ENCODE peak calls at places on chromosomes 7 and 10, in eight cellular contexts. L is CD4-positive, alpha-beta memory T cell; Q is CD8-positive, alpha-beta memory T cell; W is heart right ventricle; Y is PC-3; B is K562; V is neural progenitor cell; N is brain microvascular endothelial cell. K is an unnamed sample.
A peak's percentile ranks its signal among the peaks of the same experiment; 100 is the strongest.

GRCh38 chr10:72322280-72323058 is 32.2 kb downstream of the DNAJB12 start:
- DNase-seq in Q (peak; percentile 21), Y (no peak), B (no peak), V (no peak), N (peak; percentile 51), L (no peak), W (no peak), K (no peak)

GRCh38 chr10:88386878-88387773 is 196.0 kb downstream of the RNLS start:
- DNase-seq in W (no peak), V (peak; percentile 51), N (peak; percentile 96), Y (no peak), L (peak; percentile 13), B (no peak), Q (no peak), K (peak; percentile 93)

GRCh38 chr7:39054731-39055130 is 77.0 kb downstream of the POU6F2 start:
- DNase-seq in L (no peak), Y (no peak), B (no peak), Q (no peak), N (no peak), W (no peak), V (no peak), K (no peak)

GRCh38 chr10:61271127-61271780 is 181.9 kb downstream of the TMEM26 start:
- DNase-seq in V (no peak), L (no peak), Q (no peak), Y (peak; percentile 100), B (no peak), N (peak; percentile 60), W (no peak), K (peak; percentile 80)

GRCh38 chr10:98349508-98349922 is 65.5 kb downstream of the PYROXD2 start:
- DNase-seq in L (no peak), Q (no peak), N (peak; percentile 97), Y (peak; percentile 33), B (no peak), W (peak; percentile 44), V (no peak), K (peak; percentile 98)

GRCh38 chr7:114711244-114711643 is 210.7 kb upstream of the MDFIC start:
- DNase-seq in Q (no peak), B (no peak), V (no peak), N (peak; percentile 20), W (no peak), L (no peak), Y (peak; percentile 45), K (peak; percentile 10)

GRCh38 chr7:128791121-128791967 is 424 bp upstream of the CCDC136 start:
- DNase-seq in L (peak; percentile 81), Q (peak; percentile 77), N (no peak), B (peak; percentile 94), Y (peak; percentile 57), W (peak; percentile 81), V (peak; percentile 92), K (no peak)

GRCh38 chr7:34727464-34727995 is 69.5 kb downstream of the NPSR1 start:
- DNase-seq in Y (peak; percentile 48), Q (no peak), L (no peak), B (no peak), V (no peak), N (no peak), W (no peak), K (no peak)

GRCh38 chr7:156155988-156156733 is 343.9 kb upstream of the SHH start:
- DNase-seq in W (no peak), V (peak; percentile 40), L (no peak), Y (no peak), B (no peak), Q (no peak), N (no peak), K (no peak)

GRCh38 chr7:141906285-141906684 is 9.9 kb upstream of the OR9A4 start:
- DNase-seq in W (no peak), N (no peak), Y (no peak), Q (no peak), B (no peak), L (no peak), V (no peak), K (no peak)

GRCh38 chr7:38929460-38930171 is 20.6 kb upstream of the VPS41 start:
- DNase-seq in W (no peak), N (no peak), B (peak; percentile 41), Y (no peak), Q (no peak), L (no peak), V (no peak), K (peak; percentile 54)

GRCh38 chr7:132575336-132575986 is 809 bp downstream of the PLXNA4 start:
- DNase-seq in Y (peak; percentile 53), B (peak; percentile 7), Q (no peak), N (peak; percentile 23), W (peak; percentile 64), V (peak; percentile 82), L (peak; percentile 17), K (peak; percentile 67)

GRCh38 chr10:100939763-100940344 is 27.1 kb downstream of the SLF2 start:
- DNase-seq in W (no peak), L (no peak), Y (no peak), Q (no peak), B (no peak), N (no peak), V (no peak), K (no peak)

GRCh38 chr10:100945754-100946153 is 23.6 kb upstream of the SEMA4G start:
- DNase-seq in W (no peak), Q (no peak), N (no peak), B (no peak), L (no peak), Y (no peak), V (no peak), K (no peak)

GRCh38 chr10:100943508-100943907 is 25.8 kb upstream of the SEMA4G start:
- DNase-seq in W (no peak), B (no peak), N (no peak), L (no peak), V (no peak), Q (no peak), Y (no peak), K (no peak)

DNA sequence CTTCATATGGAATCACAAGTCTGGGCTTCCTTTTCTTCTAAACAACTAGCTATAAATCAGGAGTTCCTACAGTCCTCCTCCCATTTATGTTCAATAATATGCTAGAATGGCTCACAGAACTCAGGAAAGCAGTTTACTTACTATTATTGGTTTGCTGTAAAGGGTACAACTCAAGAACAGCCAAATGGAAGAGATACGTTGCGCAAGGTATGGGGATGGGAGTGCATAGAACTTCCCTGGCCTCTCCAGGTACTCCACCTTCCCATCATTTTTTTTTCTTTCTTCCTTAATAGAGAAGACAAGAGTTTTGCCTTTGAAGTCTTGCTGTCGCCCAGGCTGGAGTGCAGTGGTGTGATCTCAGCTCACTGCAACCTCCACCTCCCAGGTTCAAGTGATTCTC is 27.1 kb upstream of the SEMA4G start:
- DNase-seq in V (no peak), N (no peak), Q (no peak), L (no peak), W (no peak), Y (no peak), B (no peak), K (no peak)
- H3K36me3 ChIP-seq in V (peaks cover 23% of the 10 kb centered on the region), N (peaks cover 74% of the 10 kb centered on the region), Q (peaks cover 50% of the 10 kb centered on the region), L (peaks cover 31% of the 10 kb centered on the region), W (peaks cover 98% of the 10 kb centered on the region), Y (peaks cover 32% of the 10 kb centered on the region), B (peaks cover 74% of the 10 kb centered on the region), K (peaks cover 62% of the 10 kb centered on the region)

GRCh38 chr7:7576344-7576743 is 9.7 kb downstream of the MIOS start:
- DNase-seq in V (no peak), Q (no peak), B (no peak), Y (no peak), L (no peak), W (no peak), N (no peak), K (no peak)

GRCh38 chr7:7577888-7578287 is 11.2 kb downstream of the MIOS start:
- DNase-seq in Q (no peak), N (no peak), Y (no peak), L (no peak), V (no peak), W (no peak), B (no peak), K (no peak)

GRCh38 chr7:7583731-7584130 is 17.0 kb downstream of the MIOS start:
- DNase-seq in W (no peak), L (no peak), V (no peak), N (no peak), Q (no peak), B (no peak), Y (no peak), K (no peak)

GRCh38 chr7:7581531-7582179 is 15.0 kb downstream of the MIOS start:
- DNase-seq in W (no peak), V (peak; percentile 77), Q (no peak), Y (no peak), B (no peak), L (no peak), N (no peak), K (no peak)

DNA sequence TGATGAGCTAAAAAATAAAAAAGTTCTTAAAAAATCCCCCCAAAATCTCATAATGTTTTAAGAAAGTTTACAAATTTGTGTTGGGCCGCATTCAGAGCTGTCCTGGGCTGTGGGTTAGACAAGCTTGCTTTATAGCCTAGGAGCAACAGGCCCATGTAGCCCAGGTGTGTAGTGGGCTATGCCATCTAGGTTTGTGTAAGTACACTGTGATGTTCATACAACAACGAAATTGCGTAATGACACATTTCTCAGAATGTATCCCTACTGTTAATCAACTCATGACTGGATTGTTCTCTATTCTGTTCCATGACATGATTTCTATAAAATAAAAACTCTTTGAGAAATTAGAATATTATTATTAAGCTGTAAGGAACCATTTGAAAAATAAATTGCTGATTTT is 13.0 kb downstream of the MIOS start:
- DNase-seq in B (no peak), W (no peak), L (no peak), Q (no peak), V (no peak), N (no peak), Y (no peak), K (no peak)
- H3K36me3 ChIP-seq in B (peaks cover 32% of the 10 kb centered on the region), W (peaks cover 3% of the 10 kb centered on the region), L (no peaks in the 10 kb centered on the region), Q (no peaks in the 10 kb centered on the region), V (peaks cover 4% of the 10 kb centered on the region), N (no peaks in the 10 kb centered on the region), Y (no peaks in the 10 kb centered on the region), K (peaks cover 4% of the 10 kb centered on the region)

GRCh38 chr7:32179567-32179966 is 109.4 kb upstream of the PDE1C start:
- DNase-seq in B (no peak), N (no peak), Q (no peak), V (no peak), W (no peak), Y (peak; percentile 46), L (no peak), K (peak; percentile 69)
- H3K36me3 ChIP-seq in B (no peaks in the 10 kb centered on the region), N (no peaks in the 10 kb centered on the region), Q (no peaks in the 10 kb centered on the region), V (no peaks in the 10 kb centered on the region), W (no peaks in the 10 kb centered on the region), Y (no peaks in the 10 kb centered on the region), L (no peaks in the 10 kb centered on the region), K (no peaks in the 10 kb centered on the region)

GRCh38 chr7:26202019-26202985 is 757 bp downstream of the CBX3 start:
- DNase-seq in L (peak; percentile 62), N (no peak), W (peak; percentile 66), V (peak; percentile 73), Y (peak; percentile 41), Q (peak; percentile 44), B (peak; percentile 68), K (peak; percentile 31)

GRCh38 chr7:26199301-26200112 is 1.0 kb downstream of the HNRNPA2B1 start:
- DNase-seq in W (peak; percentile 64), V (peak; percentile 86), Q (peak; percentile 52), L (peak; percentile 79), Y (no peak), N (no peak), B (peak; percentile 83), K (peak; percentile 30)

GRCh38 chr7:26200113-26200443 is 468 bp downstream of the HNRNPA2B1 start:
- DNase-seq in W (peak; percentile 65), N (no peak), Y (peak; percentile 38), V (peak; percentile 81), Q (peak; percentile 68), L (peak; percentile 83), B (peak; percentile 77), K (no peak)

GRCh38 chr7:26201261-26202018 is at the start of gene CBX3:
- DNase-seq in V (peak; percentile 99), Q (peak; percentile 86), L (peak; percentile 89), Y (peak; percentile 84), W (peak; percentile 92), N (peak; percentile 48), B (peak; percentile 97), K (peak; percentile 41)

GRCh38 chr7:26200444-26201260 is at the start of gene HNRNPA2B1:
- DNase-seq in L (peak; percentile 99), Q (peak; percentile 93), W (peak; percentile 95), V (peak; percentile 98), B (peak; percentile 98), Y (peak; percentile 98), N (peak; percentile 97), K (peak; percentile 93)
- H3K36me3 ChIP-seq in L (peaks cover 21% of the 10 kb centered on the region), Q (peaks cover 37% of the 10 kb centered on the region), W (peaks cover 32% of the 10 kb centered on the region), V (peaks cover 33% of the 10 kb centered on the region), B (peaks cover 70% of the 10 kb centered on the region), Y (peaks cover 53% of the 10 kb centered on the region), N (peaks cover 30% of the 10 kb centered on the region), K (peaks cover 19% of the 10 kb centered on the region)